ENCODE peak calls at places on chromosomes 16 and 17, in seven cellular contexts. D is stimulated activated CD4-positive, alpha-beta T cell treated with anti-CD3 and anti-CD28 coated beads, Interleukin-1b, Interleukin-23, amount 100 ng/mL, for 4 hours; X is midbrain; R is ELF-1; P is kidney epithelial cell; M is CD4-positive, alpha-beta T cell; Z is lower lobe of right lung. G is an unnamed sample.

GRCh38 chr17:39167492-39167891 is 1.5 kb upstream of the ARL5C start:
- DNase-seq in D (no peak), X (peak), R (no peak), P (no peak), M (no peak), Z (no peak), G (no peak)

GRCh38 chr17:41484920-41485904 is 4.3 kb upstream of the KRT35 start:
- DNase-seq in D (no peak), X (no peak), R (no peak), P (no peak), M (no peak), Z (no peak), G (no peak)

GRCh38 chr16:70159355-70160348 is 13.9 kb upstream of the CLEC18C start:
- DNase-seq in D (no peak), X (no peak), R (no peak), P (no peak), M (no peak), Z (no peak), G (no peak)

GRCh38 chr16:35200662-35201061 is 1741.2 kb downstream of the TP53TG3F start:
- DNase-seq in D (no peak), X (no peak), R (no peak), P (no peak), M (no peak), Z (no peak), G (no peak)

GRCh38 chr17:8474826-8475225 is 39.1 kb downstream of the NDEL1 start:
- DNase-seq in D (no peak), X (no peak), R (no peak), P (no peak), M (no peak), Z (no peak), G (no peak)

GRCh38 chr17:29115906-29116651 is 64.1 kb downstream of the MYO18A start:
- DNase-seq in D (no peak), X (no peak), R (peak), P (no peak), M (peak), Z (no peak), G (no peak)

GRCh38 chr16:86953631-86954465 is 363.3 kb downstream of the C16orf95 start:
- DNase-seq in D (no peak), X (peak), R (peak), P (no peak), M (no peak), Z (no peak), G (no peak)

GRCh38 chr17:48051706-48052486 is 3.7 kb downstream of the NFE2L1 start:
- DNase-seq in D (no peak), X (no peak), R (peak), P (no peak), M (no peak), Z (no peak), G (peak)

GRCh38 chr17:43908111-43908721 is 880 bp upstream of the MPP2 start:
- DNase-seq in D (peak), X (peak), R (peak), P (no peak), M (peak), Z (peak), G (peak)

GRCh38 chr17:65355246-65355645 is 206.2 kb downstream of the AXIN2 start:
- DNase-seq in D (no peak), X (no peak), R (no peak), P (no peak), M (no peak), Z (no peak), G (no peak)

GRCh38 chr16:31700200-31700529 is 172.5 kb downstream of the AHSP start:
- DNase-seq in D (no peak), X (no peak), R (no peak), P (no peak), M (no peak), Z (no peak), G (no peak)

GRCh38 chr16:82263456-82264159 is 93.6 kb upstream of the MPHOSPH6 start:
- DNase-seq in D (peak), X (peak), R (peak), P (peak), M (peak), Z (no peak), G (peak)

GRCh38 chr17:75668489-75668888 is 1.4 kb downstream of the SAP30BP start:
- DNase-seq in D (no peak), X (no peak), R (no peak), P (no peak), M (no peak), Z (no peak), G (no peak)

GRCh38 chr17:18158022-18158600 is 25.5 kb upstream of the ALKBH5 start:
- DNase-seq in D (peak), X (peak), R (peak), P (peak), M (peak), Z (peak), G (peak)

GRCh38 chr17:74282587-74283370 is 8.7 kb downstream of the DNAI2 start:
- DNase-seq in D (no peak), X (no peak), R (no peak), P (no peak), M (no peak), Z (no peak), G (no peak)

GRCh38 chr17:76598004-76598439 is 12.4 kb upstream of the ST6GALNAC2 start:
- DNase-seq in D (no peak), X (peak), R (no peak), P (no peak), M (no peak), Z (no peak), G (no peak)

GRCh38 chr17:74519951-74520553 is 11.2 kb downstream of the CD300LB start:
- DNase-seq in D (no peak), X (no peak), R (no peak), P (no peak), M (no peak), Z (peak), G (no peak)

GRCh38 chr17:27990979-27991378 is 51.5 kb upstream of the NLK start:
- DNase-seq in D (no peak), X (no peak), R (no peak), P (no peak), M (no peak), Z (no peak), G (no peak)

GRCh38 chr16:83802135-83802534 is 5.6 kb upstream of the HSBP1 start:
- DNase-seq in D (no peak), X (no peak), R (peak), P (no peak), M (no peak), Z (no peak), G (no peak)

GRCh38 chr17:75835315-75835987 is 8.8 kb downstream of the UNC13D start:
- DNase-seq in D (no peak), X (no peak), R (no peak), P (no peak), M (no peak), Z (no peak), G (no peak)

GRCh38 chr16:4489030-4489429 is 12.8 kb downstream of the HMOX2 start:
- DNase-seq in D (no peak), X (no peak), R (no peak), P (peak), M (no peak), Z (no peak), G (no peak)

GRCh38 chr17:68794636-68795503 is 160.3 kb downstream of the ABCA8 start:
- DNase-seq in D (no peak), X (peak), R (no peak), P (no peak), M (no peak), Z (no peak), G (no peak)

GRCh38 chr17:34413443-34414076 is 50.5 kb upstream of the CCL1 start:
- DNase-seq in D (no peak), X (no peak), R (no peak), P (no peak), M (no peak), Z (no peak), G (no peak)

GRCh38 chr17:75155191-75155601 is 884 bp upstream of the JPT1 start:
- DNase-seq in D (no peak), X (no peak), R (peak), P (no peak), M (no peak), Z (no peak), G (no peak)

GRCh38 chr17:79273660-79274059 is 199.0 kb downstream of the ENGASE start:
- DNase-seq in D (no peak), X (no peak), R (no peak), P (no peak), M (no peak), Z (no peak), G (no peak)